ENCODE peak calls at places on chromosomes 13 and 19, in four cellular contexts. P, W, M and N are unnamed samples.

GRCh38 chr19:28386080-28386869 is 826.7 kb downstream of the UQCRFS1 start:
- DNase-seq in P (no peak), W (no peak), M (no peak), N (no peak)

GRCh38 chr19:335072-335471 is 9.5 kb downstream of the MIER2 start:
- DNase-seq in P (no peak), W (no peak), M (no peak), N (no peak)

GRCh38 chr13:82058364-82058763 is 1717.4 kb upstream of the SPRY2 start:
- DNase-seq in P (no peak), W (no peak), M (no peak), N (no peak)

GRCh38 chr13:97067342-97067895 is 73.1 kb upstream of the OXGR1 start:
- DNase-seq in P (no peak), W (no peak), M (no peak), N (no peak)

GRCh38 chr13:31067416-31068118 is 94.1 kb downstream of the HSPH1 start:
- DNase-seq in P (no peak), W (no peak), M (no peak), N (no peak)

GRCh38 chr13:101211261-101211660 is 205.0 kb downstream of the NALCN start:
- DNase-seq in P (no peak), W (no peak), M (no peak), N (no peak)

GRCh38 chr19:41649827-41650226 is 23.0 kb upstream of the CEACAM4 start:
- DNase-seq in P (no peak), W (no peak), M (no peak), N (no peak)

GRCh38 chr19:2227415-2228156 is 8.5 kb downstream of the PLEKHJ1 start:
- DNase-seq in P (no peak), W (no peak), M (no peak), N (no peak)

GRCh38 chr13:36767276-36767675 is 51.7 kb upstream of the RFXAP start:
- DNase-seq in P (no peak), W (no peak), M (no peak), N (no peak)

GRCh38 chr13:33110386-33110712 is 94.1 kb downstream of the KL start:
- DNase-seq in P (no peak), W (no peak), M (no peak), N (no peak)

GRCh38 chr13:103883152-103883551 is 816.9 kb upstream of the SLC10A2 start:
- DNase-seq in P (no peak), W (peak; percentile 83), M (peak; percentile 64), N (peak; percentile 64)

GRCh38 chr13:98888890-98889279 is 89.0 kb downstream of the DOCK9 start:
- DNase-seq in P (no peak), W (no peak), M (no peak), N (no peak)

GRCh38 chr13:111949311-111949710 is 117.6 kb upstream of the SOX1 start:
- DNase-seq in P (no peak), W (no peak), M (no peak), N (peak; percentile 10)

GRCh38 chr13:74287672-74288169 is 153.5 kb upstream of the KLF12 start:
- DNase-seq in P (peak; percentile 44), W (peak; percentile 94), M (peak; percentile 80), N (peak; percentile 40)

GRCh38 chr19:49592486-49593232 is 1.7 kb downstream of the PRR12 start:
- DNase-seq in P (no peak), W (peak; percentile 67), M (no peak), N (no peak)

GRCh38 chr13:53732664-53733063 is 704.1 kb downstream of the OLFM4 start:
- DNase-seq in P (no peak), W (no peak), M (no peak), N (no peak)

GRCh38 chr19:51472607-51473006 is 5.7 kb upstream of the CEACAM18 start:
- DNase-seq in P (no peak), W (no peak), M (no peak), N (no peak)

GRCh38 chr19:7069904-7070226 is 362 bp downstream of the ZNF557 start:
- DNase-seq in P (no peak), W (no peak), M (no peak), N (no peak)

GRCh38 chr13:94825507-94825906 is 113.2 kb upstream of the SOX21 start:
- DNase-seq in P (peak; percentile 4), W (peak; percentile 92), M (peak; percentile 6), N (peak; percentile 44)

GRCh38 chr19:29259153-29259552 is 46.2 kb upstream of the UQCRFS1 start:
- DNase-seq in P (no peak), W (peak; percentile 20), M (no peak), N (no peak)

GRCh38 chr19:55319786-55320185 is 5.4 kb downstream of the TMEM150B start:
- DNase-seq in P (no peak), W (peak; percentile 89), M (peak; percentile 70), N (no peak)

GRCh38 chr19:7762719-7763293 is at the start of gene CLEC4M:
- DNase-seq in P (no peak), W (no peak), M (no peak), N (no peak)

GRCh38 chr13:48532146-48532472 is 771 bp downstream of the RCBTB2 start:
- DNase-seq in P (peak; percentile 10), W (peak; percentile 63), M (no peak), N (no peak)

GRCh38 chr19:47790398-47790814 is 11.9 kb downstream of the SELENOW start:
- DNase-seq in P (peak; percentile 24), W (peak; percentile 96), M (peak; percentile 70), N (peak; percentile 86)

GRCh38 chr13:27774651-27775050 is 17.6 kb upstream of the GSX1 start:
- DNase-seq in P (no peak), W (no peak), M (no peak), N (no peak)

GRCh38 chr13:100197591-100198365 is 108.9 kb downstream of the PCCA start:
- DNase-seq in P (no peak), W (no peak), M (peak; percentile 25), N (no peak)

GRCh38 chr13:60509601-60510386 is 112.8 kb downstream of the TDRD3 start:
- DNase-seq in P (no peak), W (no peak), M (no peak), N (no peak)

GRCh38 chr19:54325194-54325621 is 12.2 kb upstream of the LILRA5 start:
- DNase-seq in P (peak; percentile 3), W (peak; percentile 42), M (peak; percentile 7), N (no peak)

GRCh38 chr13:92948034-92948433 is 278.6 kb upstream of the GPC6 start:
- DNase-seq in P (no peak), W (no peak), M (no peak), N (no peak)

GRCh38 chr13:100356889-100357288 is 231.7 kb downstream of the GGACT start:
- DNase-seq in P (no peak), W (no peak), M (no peak), N (no peak)

DNA sequence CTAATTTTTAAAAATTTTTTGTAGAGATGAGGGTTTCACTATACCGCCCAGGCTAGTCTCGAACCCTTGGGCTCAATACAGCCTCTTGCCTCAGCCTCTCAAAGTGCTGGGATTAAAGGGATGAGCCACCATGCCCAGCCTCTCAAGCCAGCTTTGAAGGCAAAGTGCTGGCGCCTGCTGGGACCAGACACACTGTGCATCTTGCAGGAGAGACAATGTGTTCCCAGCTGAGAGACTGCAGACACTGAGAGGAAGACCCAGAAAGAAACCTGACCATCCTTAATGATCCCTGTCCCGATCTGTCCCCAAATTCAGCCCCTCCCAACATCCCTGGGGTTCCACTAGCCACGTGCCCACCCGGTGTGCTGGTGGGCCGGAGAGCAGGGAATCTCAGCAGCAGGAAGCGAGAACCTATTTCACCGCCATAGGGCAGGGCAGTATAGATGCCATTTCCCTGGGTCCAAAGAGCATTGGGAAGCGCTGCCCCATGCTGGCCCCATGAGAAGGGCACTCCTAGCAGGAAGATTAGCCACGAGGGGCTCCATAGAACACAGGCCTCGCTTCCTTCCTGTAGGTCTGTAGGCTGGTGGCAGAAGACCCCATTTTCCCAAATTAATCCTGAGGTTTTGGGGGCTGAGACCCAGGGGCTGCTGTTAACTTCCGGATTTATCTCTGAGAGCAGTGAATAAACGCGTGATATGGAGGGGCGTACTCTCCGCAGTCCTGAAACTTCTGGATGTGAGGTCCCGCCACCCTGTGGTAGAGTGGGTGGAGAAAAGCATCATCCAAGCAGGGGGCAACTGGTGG is 968 bp downstream of the RAVER1 start:
- DNase-seq in P (no peak), W (no peak), M (no peak), N (no peak)
- TF ChIP-seq CTCF in P (no peak), W (no peak), M (peak; percentile 4), N (no peak)

GRCh38 chr19:3852614-3853254 is 16.1 kb downstream of the ZFR2 start:
- DNase-seq in P (peak; percentile 31), W (no peak), M (no peak), N (no peak)
- TF ChIP-seq CTCF in P (peak; percentile 25), W (no peak), M (no peak), N (no peak)

GRCh38 chr13:72696590-72696989 is 30.8 kb downstream of the MZT1 start:
- DNase-seq in P (no peak), W (no peak), M (no peak), N (no peak)
- TF ChIP-seq CTCF in P (peak; percentile 10), W (peak; percentile 40), M (peak; percentile 62), N (peak; percentile 50)

GRCh38 chr19:44496711-44497110 is 3.6 kb downstream of the ZNF180 start:
- DNase-seq in P (no peak), W (no peak), M (no peak), N (no peak)

GRCh38 chr19:44499962-44500949 is at the start of gene ZNF180:
- DNase-seq in P (peak; percentile 69), W (peak; percentile 99), M (peak; percentile 96), N (peak; percentile 95)

GRCh38 chr19:44498988-44499387 is 1.3 kb downstream of the ZNF180 start:
- DNase-seq in P (no peak), W (no peak), M (no peak), N (no peak)

GRCh38 chr19:44499559-44499958 is 763 bp downstream of the ZNF180 start:
- DNase-seq in P (no peak), W (no peak), M (no peak), N (no peak)
- TF ChIP-seq CTCF in P (no peak), W (no peak), M (no peak), N (no peak)

GRCh38 chr13:38641164-38641948 is 45.5 kb upstream of the FREM2 start:
- DNase-seq in P (no peak), W (no peak), M (no peak), N (no peak)
- TF ChIP-seq CTCF in P (peak; percentile 5), W (peak; percentile 31), M (peak; percentile 33), N (no peak)

DNA sequence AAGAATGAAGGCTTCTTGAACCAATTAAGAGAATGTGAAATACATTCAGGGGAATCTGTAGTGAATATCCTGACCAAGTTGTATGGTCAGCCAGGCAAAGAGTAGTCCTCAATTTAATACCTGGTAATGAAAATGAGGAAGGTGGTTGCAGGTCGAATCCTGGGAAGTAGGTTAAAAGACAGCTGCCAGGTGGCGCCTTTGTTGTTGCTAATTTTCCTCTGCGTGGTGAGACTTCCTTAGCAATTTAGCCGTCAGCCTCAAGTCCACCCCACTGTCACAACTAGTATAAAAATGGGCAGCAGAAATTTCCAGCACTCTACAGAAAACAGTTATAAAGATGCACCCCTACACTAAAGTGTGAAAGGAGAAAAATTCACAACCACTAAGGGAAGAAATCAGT is 235.7 kb downstream of the NHLRC3 start:
- DNase-seq in P (no peak), W (peak; percentile 28), M (peak; percentile 40), N (no peak)
- TF ChIP-seq CTCF in P (no peak), W (peak; percentile 39), M (no peak), N (no peak)